ENCODE peak calls at places on chromosome 7, in five cellular contexts. One of them, this sample, is unnamed.

GRCh38 chr7:16753932-16754571 is 497 bp downstream of the TSPAN13 start:
- DNase-seq in foreskin fibroblast: peak; percentile 48
- DNase-seq in mesenchymal stem cell: peak; percentile 56
- DNase-seq in HAP-1: peak; percentile 81
- DNase-seq in CD4-positive, CD25-positive, alpha-beta regulatory T cell: no peak
- DNase-seq in this sample: no peak

GRCh38 chr7:137003071-137003470 is 134.6 kb downstream of the CHRM2 start:
- DNase-seq in HAP-1: no peak
- DNase-seq in CD4-positive, CD25-positive, alpha-beta regulatory T cell: no peak
- DNase-seq in mesenchymal stem cell: no peak
- DNase-seq in foreskin fibroblast: peak; percentile 35
- DNase-seq in this sample: no peak

GRCh38 chr7:13641699-13642098 is 347.8 kb downstream of the ETV1 start:
- DNase-seq in CD4-positive, CD25-positive, alpha-beta regulatory T cell: no peak
- DNase-seq in HAP-1: no peak
- DNase-seq in mesenchymal stem cell: peak; percentile 62
- DNase-seq in foreskin fibroblast: peak; percentile 55
- DNase-seq in this sample: peak; percentile 2

GRCh38 chr7:64618785-64619456 is 47.0 kb upstream of the ZNF107 start:
- DNase-seq in HAP-1: peak; percentile 58
- DNase-seq in foreskin fibroblast: peak; percentile 54
- DNase-seq in CD4-positive, CD25-positive, alpha-beta regulatory T cell: peak; percentile 50
- DNase-seq in mesenchymal stem cell: peak; percentile 6
- DNase-seq in this sample: no peak

GRCh38 chr7:137345799-137346449 is 2.4 kb upstream of the PTN start:
- DNase-seq in HAP-1: no peak
- DNase-seq in mesenchymal stem cell: no peak
- DNase-seq in foreskin fibroblast: no peak
- DNase-seq in CD4-positive, CD25-positive, alpha-beta regulatory T cell: no peak
- DNase-seq in this sample: no peak

GRCh38 chr7:27834179-27834921 is 94.4 kb downstream of the TAX1BP1 start:
- DNase-seq in mesenchymal stem cell: no peak
- DNase-seq in HAP-1: no peak
- DNase-seq in foreskin fibroblast: no peak
- DNase-seq in CD4-positive, CD25-positive, alpha-beta regulatory T cell: no peak
- DNase-seq in this sample: no peak

GRCh38 chr7:25864511-25864910 is 287.5 kb upstream of the NFE2L3 start:
- DNase-seq in CD4-positive, CD25-positive, alpha-beta regulatory T cell: no peak
- DNase-seq in mesenchymal stem cell: no peak
- DNase-seq in foreskin fibroblast: no peak
- DNase-seq in HAP-1: no peak
- DNase-seq in this sample: no peak

GRCh38 chr7:15561840-15562239 is at the start of gene AGMO:
- DNase-seq in mesenchymal stem cell: no peak
- DNase-seq in foreskin fibroblast: peak; percentile 82
- DNase-seq in CD4-positive, CD25-positive, alpha-beta regulatory T cell: no peak
- DNase-seq in HAP-1: peak; percentile 25
- DNase-seq in this sample: no peak

GRCh38 chr7:50281680-50282445 is 22.7 kb upstream of the IKZF1 start:
- DNase-seq in foreskin fibroblast: no peak
- DNase-seq in mesenchymal stem cell: no peak
- DNase-seq in CD4-positive, CD25-positive, alpha-beta regulatory T cell: no peak
- DNase-seq in HAP-1: no peak
- DNase-seq in this sample: no peak

GRCh38 chr7:100481466-100481865 is 2.3 kb upstream of the NYAP1 start:
- DNase-seq in HAP-1: no peak
- DNase-seq in CD4-positive, CD25-positive, alpha-beta regulatory T cell: no peak
- DNase-seq in foreskin fibroblast: no peak
- DNase-seq in mesenchymal stem cell: no peak
- DNase-seq in this sample: no peak

DNA sequence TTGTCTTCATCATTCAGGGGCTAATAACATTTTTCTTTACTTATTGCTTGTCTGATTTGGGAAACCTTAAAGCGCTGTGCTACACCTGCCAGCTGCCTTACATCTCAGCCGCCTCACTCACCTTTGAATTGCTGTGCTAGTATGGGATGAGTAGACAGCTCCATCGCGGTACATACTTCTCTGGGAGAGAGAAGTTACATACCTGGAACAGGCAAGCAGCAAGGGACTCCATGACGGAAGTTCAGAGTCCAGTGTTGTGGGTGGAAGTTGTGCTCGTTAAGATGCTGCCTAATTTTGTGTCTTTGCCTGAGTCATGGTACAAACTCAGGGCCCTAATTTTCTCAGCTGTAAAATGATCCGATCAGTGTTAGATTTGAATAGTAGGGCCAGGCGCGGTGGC is 1.9 kb downstream of the NUB1 start:
- DNase-seq in CD4-positive, CD25-positive, alpha-beta regulatory T cell: no peak
- DNase-seq in mesenchymal stem cell: no peak
- DNase-seq in HAP-1: no peak
- DNase-seq in foreskin fibroblast: no peak
- DNase-seq in this sample: no peak
- H3K4me3 ChIP-seq in CD4-positive, CD25-positive, alpha-beta regulatory T cell: peak overlapping the region; percentile 26
- H3K4me3 ChIP-seq in mesenchymal stem cell: peak overlapping the region; percentile 94
- H3K4me3 ChIP-seq in HAP-1: no peak overlapping the region
- H3K4me3 ChIP-seq in foreskin fibroblast: no peak overlapping the region
- H3K4me3 ChIP-seq in this sample: no peak overlapping the region

DNA sequence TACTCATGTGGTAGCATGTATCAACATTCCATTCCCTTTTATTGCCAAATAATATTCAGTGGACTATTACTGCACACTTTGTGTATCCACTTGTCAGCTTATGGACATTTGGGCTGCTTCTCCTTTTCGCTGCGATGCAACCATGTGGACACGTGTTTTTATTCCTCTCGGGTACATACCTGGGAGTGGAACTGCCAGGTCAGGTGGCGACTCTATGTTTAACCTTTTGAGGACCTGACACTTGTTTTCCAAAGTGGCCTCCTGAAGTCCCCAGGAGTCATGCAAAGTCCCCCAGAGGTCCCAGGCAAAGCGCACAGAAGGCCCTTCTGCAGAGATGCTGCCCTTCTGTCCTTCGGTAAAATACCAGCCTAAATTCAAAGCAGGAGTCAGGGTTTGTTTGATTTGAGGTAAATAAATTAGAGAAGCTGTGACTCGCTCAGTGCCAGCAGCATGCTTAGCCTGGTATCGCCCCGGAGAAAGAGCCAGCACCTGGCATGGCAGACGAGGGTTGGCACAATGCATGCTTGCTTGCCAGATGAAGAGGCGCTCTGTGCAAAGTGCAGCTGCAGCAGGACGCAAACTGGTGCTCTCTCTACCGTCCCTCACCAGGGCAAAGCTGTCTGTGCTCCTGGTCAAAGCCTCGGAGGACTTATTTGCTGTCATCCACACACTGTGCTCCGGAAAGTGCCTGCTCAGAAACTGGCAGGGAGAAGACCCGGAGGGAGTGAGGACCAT is 37.8 kb downstream of the HIPK2 start:
- DNase-seq in CD4-positive, CD25-positive, alpha-beta regulatory T cell: no peak
- DNase-seq in mesenchymal stem cell: no peak
- DNase-seq in foreskin fibroblast: no peak
- DNase-seq in HAP-1: no peak
- DNase-seq in this sample: no peak
- H3K4me3 ChIP-seq in CD4-positive, CD25-positive, alpha-beta regulatory T cell: no peak overlapping the region
- H3K4me3 ChIP-seq in mesenchymal stem cell: no peak overlapping the region
- H3K4me3 ChIP-seq in foreskin fibroblast: no peak overlapping the region
- H3K4me3 ChIP-seq in HAP-1: no peak overlapping the region
- H3K4me3 ChIP-seq in this sample: no peak overlapping the region

GRCh38 chr7:3254718-3255117 is 46.3 kb upstream of the SDK1 start:
- DNase-seq in foreskin fibroblast: no peak
- DNase-seq in mesenchymal stem cell: no peak
- DNase-seq in HAP-1: no peak
- DNase-seq in CD4-positive, CD25-positive, alpha-beta regulatory T cell: no peak
- DNase-seq in this sample: no peak
- H3K4me3 ChIP-seq in foreskin fibroblast: no peak overlapping the region
- H3K4me3 ChIP-seq in mesenchymal stem cell: no peak overlapping the region
- H3K4me3 ChIP-seq in HAP-1: no peak overlapping the region
- H3K4me3 ChIP-seq in CD4-positive, CD25-positive, alpha-beta regulatory T cell: no peak overlapping the region
- H3K4me3 ChIP-seq in this sample: no peak overlapping the region

GRCh38 chr7:33040803-33041516 is 21.6 kb downstream of the NT5C3A start:
- DNase-seq in mesenchymal stem cell: peak; percentile 29
- DNase-seq in HAP-1: peak; percentile 71
- DNase-seq in CD4-positive, CD25-positive, alpha-beta regulatory T cell: peak; percentile 81
- DNase-seq in foreskin fibroblast: peak; percentile 28
- DNase-seq in this sample: peak; percentile 68

GRCh38 chr7:33043434-33043833 is 19.1 kb downstream of the NT5C3A start:
- DNase-seq in mesenchymal stem cell: no peak
- DNase-seq in CD4-positive, CD25-positive, alpha-beta regulatory T cell: no peak
- DNase-seq in foreskin fibroblast: no peak
- DNase-seq in HAP-1: no peak
- DNase-seq in this sample: no peak

GRCh38 chr7:33038639-33039038 is 23.9 kb downstream of the NT5C3A start:
- DNase-seq in CD4-positive, CD25-positive, alpha-beta regulatory T cell: no peak
- DNase-seq in foreskin fibroblast: no peak
- DNase-seq in mesenchymal stem cell: no peak
- DNase-seq in HAP-1: no peak
- DNase-seq in this sample: no peak

GRCh38 chr7:33039257-33039904 is 23.2 kb downstream of the NT5C3A start:
- DNase-seq in foreskin fibroblast: no peak
- DNase-seq in CD4-positive, CD25-positive, alpha-beta regulatory T cell: peak; percentile 51
- DNase-seq in mesenchymal stem cell: peak; percentile 59
- DNase-seq in HAP-1: no peak
- DNase-seq in this sample: no peak

GRCh38 chr7:33039905-33040292 is 22.7 kb downstream of the NT5C3A start:
- DNase-seq in CD4-positive, CD25-positive, alpha-beta regulatory T cell: no peak
- DNase-seq in HAP-1: no peak
- DNase-seq in mesenchymal stem cell: no peak
- DNase-seq in foreskin fibroblast: no peak
- DNase-seq in this sample: no peak
- H3K4me3 ChIP-seq in CD4-positive, CD25-positive, alpha-beta regulatory T cell: peak overlapping the region; percentile 94
- H3K4me3 ChIP-seq in HAP-1: no peak overlapping the region
- H3K4me3 ChIP-seq in mesenchymal stem cell: peak overlapping the region; percentile 78
- H3K4me3 ChIP-seq in foreskin fibroblast: peak overlapping the region; percentile 40
- H3K4me3 ChIP-seq in this sample: peak overlapping the region; percentile 41

GRCh38 chr7:142939226-142939910 is at the start of gene LLCFC1:
- DNase-seq in CD4-positive, CD25-positive, alpha-beta regulatory T cell: no peak
- DNase-seq in foreskin fibroblast: no peak
- DNase-seq in HAP-1: peak; percentile 11
- DNase-seq in mesenchymal stem cell: no peak
- DNase-seq in this sample: peak; percentile 46

GRCh38 chr7:142943706-142944268 is 4.5 kb downstream of the LLCFC1 start:
- DNase-seq in CD4-positive, CD25-positive, alpha-beta regulatory T cell: no peak
- DNase-seq in mesenchymal stem cell: no peak
- DNase-seq in foreskin fibroblast: no peak
- DNase-seq in HAP-1: no peak
- DNase-seq in this sample: no peak

GRCh38 chr7:142942746-142943145 is 3.5 kb downstream of the LLCFC1 start:
- DNase-seq in HAP-1: no peak
- DNase-seq in mesenchymal stem cell: no peak
- DNase-seq in foreskin fibroblast: no peak
- DNase-seq in CD4-positive, CD25-positive, alpha-beta regulatory T cell: no peak
- DNase-seq in this sample: no peak

GRCh38 chr7:142940968-142941535 is 1.8 kb downstream of the LLCFC1 start:
- DNase-seq in CD4-positive, CD25-positive, alpha-beta regulatory T cell: no peak
- DNase-seq in mesenchymal stem cell: no peak
- DNase-seq in HAP-1: no peak
- DNase-seq in foreskin fibroblast: no peak
- DNase-seq in this sample: no peak

DNA sequence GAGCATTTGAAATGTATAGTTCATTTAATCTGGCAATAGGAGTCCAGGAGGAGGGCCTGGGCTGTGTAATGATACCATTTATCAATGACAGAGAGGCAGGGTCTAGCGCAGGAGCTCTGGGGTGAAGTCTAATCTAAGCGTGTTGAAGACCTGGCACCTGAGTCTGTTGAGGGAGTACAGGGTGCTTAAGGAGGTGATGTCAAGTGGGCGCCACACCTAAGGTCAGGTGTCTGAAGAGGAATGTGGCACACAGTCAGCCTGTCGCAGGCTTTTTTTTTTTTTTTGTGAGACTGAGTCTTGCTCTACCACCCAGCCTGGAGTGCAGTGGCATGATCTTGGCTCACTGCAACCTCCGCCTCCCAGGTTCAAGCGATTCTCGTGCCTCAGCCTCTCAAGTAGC is 2.3 kb downstream of the LLCFC1 start:
- DNase-seq in foreskin fibroblast: no peak
- DNase-seq in HAP-1: no peak
- DNase-seq in CD4-positive, CD25-positive, alpha-beta regulatory T cell: no peak
- DNase-seq in mesenchymal stem cell: no peak
- DNase-seq in this sample: no peak
- H3K4me3 ChIP-seq in foreskin fibroblast: no peak overlapping the region
- H3K4me3 ChIP-seq in HAP-1: no peak overlapping the region
- H3K4me3 ChIP-seq in CD4-positive, CD25-positive, alpha-beta regulatory T cell: no peak overlapping the region
- H3K4me3 ChIP-seq in mesenchymal stem cell: no peak overlapping the region
- H3K4me3 ChIP-seq in this sample: no peak overlapping the region

DNA sequence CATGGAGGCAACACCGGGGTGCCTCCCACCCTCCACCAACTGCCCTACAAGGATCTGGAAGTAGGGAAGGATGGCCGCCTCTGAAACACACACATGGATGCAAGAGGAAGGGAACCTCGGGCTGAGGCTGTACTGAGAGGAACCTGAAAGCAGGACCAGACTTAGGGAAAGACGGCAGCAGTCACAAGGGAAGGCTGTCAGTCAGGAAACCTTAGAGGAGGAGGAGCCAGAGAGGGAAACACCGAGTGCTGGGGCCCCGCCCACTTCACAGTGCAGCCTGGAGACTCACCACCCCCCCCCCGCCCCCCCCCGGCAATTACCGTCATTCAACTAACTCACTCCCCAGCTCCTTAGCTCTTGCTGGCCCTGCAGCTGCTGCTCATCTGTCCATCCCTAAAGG is 2.5 kb downstream of the CYREN start:
- DNase-seq in CD4-positive, CD25-positive, alpha-beta regulatory T cell: no peak
- DNase-seq in foreskin fibroblast: peak; percentile 27
- DNase-seq in mesenchymal stem cell: no peak
- DNase-seq in HAP-1: no peak
- DNase-seq in this sample: no peak
- H3K4me3 ChIP-seq in CD4-positive, CD25-positive, alpha-beta regulatory T cell: no peak overlapping the region
- H3K4me3 ChIP-seq in foreskin fibroblast: no peak overlapping the region
- H3K4me3 ChIP-seq in mesenchymal stem cell: peak overlapping the region; percentile 28
- H3K4me3 ChIP-seq in HAP-1: no peak overlapping the region
- H3K4me3 ChIP-seq in this sample: no peak overlapping the region

GRCh38 chr7:116045532-116045931 is 15.0 kb upstream of the TFEC start:
- DNase-seq in mesenchymal stem cell: no peak
- DNase-seq in HAP-1: no peak
- DNase-seq in CD4-positive, CD25-positive, alpha-beta regulatory T cell: no peak
- DNase-seq in foreskin fibroblast: no peak
- DNase-seq in this sample: no peak

GRCh38 chr7:116041615-116042014 is 11.1 kb upstream of the TFEC start:
- DNase-seq in HAP-1: no peak
- DNase-seq in mesenchymal stem cell: no peak
- DNase-seq in foreskin fibroblast: no peak
- DNase-seq in CD4-positive, CD25-positive, alpha-beta regulatory T cell: no peak
- DNase-seq in this sample: no peak
- H3K4me3 ChIP-seq in HAP-1: no peak overlapping the region
- H3K4me3 ChIP-seq in mesenchymal stem cell: no peak overlapping the region
- H3K4me3 ChIP-seq in foreskin fibroblast: no peak overlapping the region
- H3K4me3 ChIP-seq in CD4-positive, CD25-positive, alpha-beta regulatory T cell: no peak overlapping the region
- H3K4me3 ChIP-seq in this sample: no peak overlapping the region

GRCh38 chr7:105298439-105298894 is 90.3 kb downstream of the SRPK2 start:
- DNase-seq in CD4-positive, CD25-positive, alpha-beta regulatory T cell: no peak
- DNase-seq in HAP-1: no peak
- DNase-seq in foreskin fibroblast: no peak
- DNase-seq in mesenchymal stem cell: no peak
- DNase-seq in this sample: no peak
- H3K4me3 ChIP-seq in CD4-positive, CD25-positive, alpha-beta regulatory T cell: peak overlapping the region; percentile 56
- H3K4me3 ChIP-seq in HAP-1: no peak overlapping the region
- H3K4me3 ChIP-seq in foreskin fibroblast: no peak overlapping the region
- H3K4me3 ChIP-seq in mesenchymal stem cell: no peak overlapping the region
- H3K4me3 ChIP-seq in this sample: no peak overlapping the region